ENCODE peak calls at places on chromosomes 13 and 19, in ten cellular contexts. R is K562, F is PC-3, L is upper lobe of right lung, X is IMR-90, M is psoas muscle, E is fibroblast of lung, Q is ascending aorta, S is ovary, U is tibial artery. A is an unnamed sample.
A peak's percentile ranks its signal among the peaks of the same experiment; 100 is the strongest.

GRCh38 chr13:33353210-33353609 is 67.7 kb upstream of the STARD13 start:
- DNase-seq in L (peak; percentile 84), S (no peak), R (no peak), F (no peak), E (no peak), Q (peak; percentile 78), U (peak; percentile 85), X (no peak), M (peak; percentile 29), A (peak; percentile 41)

GRCh38 chr13:101049166-101049850 is 367.0 kb downstream of the NALCN start:
- DNase-seq in L (no peak), U (no peak), F (peak; percentile 39), S (no peak), M (no peak), Q (no peak), R (no peak), X (no peak), E (peak; percentile 52), A (no peak)

GRCh38 chr19:33390120-33390907 is 16.8 kb downstream of the CEBPG start:
- DNase-seq in M (peak; percentile 75), U (peak; percentile 69), Q (no peak), L (peak; percentile 75), X (no peak), F (no peak), R (no peak), E (peak; percentile 29), S (peak; percentile 65), A (peak; percentile 67)

GRCh38 chr13:53200498-53201453 is 172.2 kb downstream of the OLFM4 start:
- DNase-seq in X (peak; percentile 1), E (peak; percentile 9), Q (no peak), M (peak; percentile 41), U (no peak), F (no peak), L (peak; percentile 69), S (peak; percentile 55), R (no peak), A (peak; percentile 52)

GRCh38 chr13:50400035-50400726 is 384.9 kb downstream of the KCNRG start:
- DNase-seq in E (peak; percentile 66), L (no peak), S (no peak), F (no peak), U (no peak), X (peak; percentile 15), R (no peak), Q (no peak), M (peak; percentile 31), A (no peak)

GRCh38 chr13:74922963-74923362 is 559.0 kb downstream of the TBC1D4 start:
- DNase-seq in X (no peak), E (no peak), Q (no peak), L (no peak), M (no peak), F (no peak), S (no peak), U (no peak), R (no peak), A (no peak)

GRCh38 chr13:48505597-48506091 is 27.2 kb downstream of the RCBTB2 start:
- DNase-seq in F (no peak), Q (peak; percentile 80), S (no peak), R (no peak), E (no peak), X (peak; percentile 71), M (no peak), L (no peak), U (peak; percentile 80), A (peak; percentile 42)

GRCh38 chr13:42112864-42113263 is 64.4 kb downstream of the DGKH start:
- DNase-seq in F (no peak), R (no peak), M (no peak), Q (no peak), E (no peak), L (no peak), S (no peak), U (no peak), X (no peak), A (no peak)

GRCh38 chr19:29111581-29111980 is 101.4 kb downstream of the UQCRFS1 start:
- DNase-seq in R (no peak), Q (no peak), M (no peak), L (no peak), E (no peak), S (no peak), X (no peak), U (peak; percentile 66), F (no peak), A (no peak)

GRCh38 chr13:58081301-58081820 is 449.8 kb downstream of the PCDH17 start:
- DNase-seq in F (no peak), S (no peak), U (no peak), L (no peak), M (no peak), Q (no peak), R (no peak), X (no peak), E (no peak), A (no peak)

GRCh38 chr13:108561152-108561551 is 68.3 kb upstream of the MYO16 start:
- DNase-seq in S (no peak), U (no peak), L (no peak), Q (no peak), E (no peak), M (no peak), X (no peak), R (no peak), F (no peak), A (no peak)

DNA sequence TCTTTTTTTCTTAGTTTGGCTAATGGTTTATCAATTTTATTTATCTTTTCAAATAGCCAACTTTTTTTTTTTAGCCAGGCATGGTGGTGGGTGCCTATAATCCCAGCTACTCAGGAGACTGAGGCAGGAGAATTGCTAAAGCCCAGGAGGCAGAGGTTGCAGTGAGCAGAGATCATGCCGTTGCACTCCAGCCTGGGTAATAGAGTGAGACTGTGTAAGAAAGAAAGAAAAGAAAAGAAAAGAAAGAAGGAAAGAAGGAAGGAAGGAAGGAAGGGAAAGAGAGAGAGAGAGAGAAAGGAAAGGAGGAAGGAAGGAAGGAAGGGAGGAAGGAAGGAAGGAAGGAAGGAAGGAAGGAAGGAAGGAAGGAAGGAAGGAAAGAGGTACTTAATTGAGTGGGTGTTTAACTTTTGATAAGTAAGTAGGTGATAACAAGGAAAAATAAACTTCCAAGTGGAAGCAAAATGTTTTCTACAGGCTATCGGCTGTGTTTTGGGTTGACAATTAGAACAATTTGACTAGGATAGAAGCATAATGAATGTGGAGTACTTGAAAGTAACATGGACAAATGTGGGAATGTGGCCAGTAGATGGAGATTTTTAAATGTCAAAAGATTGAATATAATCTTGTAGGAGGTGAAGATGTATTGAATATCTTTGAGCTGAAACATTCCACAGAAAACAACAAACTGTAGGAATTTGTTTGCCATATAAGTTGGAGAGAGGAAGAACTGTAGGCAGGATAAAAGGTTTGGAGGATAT is 62.8 kb upstream of the MYO16 start:
- DNase-seq in R (no peak), X (no peak), U (no peak), L (no peak), M (no peak), S (no peak), E (no peak), F (no peak), Q (no peak), A (no peak)
- H3K4me3 ChIP-seq in R (no peak overlapping the region), X (no peak overlapping the region), U (no peak overlapping the region), L (no peak overlapping the region), M (no peak overlapping the region), S (no peak overlapping the region), E (no peak overlapping the region), F (no peak overlapping the region), Q (no peak overlapping the region), A (no peak overlapping the region)

DNA sequence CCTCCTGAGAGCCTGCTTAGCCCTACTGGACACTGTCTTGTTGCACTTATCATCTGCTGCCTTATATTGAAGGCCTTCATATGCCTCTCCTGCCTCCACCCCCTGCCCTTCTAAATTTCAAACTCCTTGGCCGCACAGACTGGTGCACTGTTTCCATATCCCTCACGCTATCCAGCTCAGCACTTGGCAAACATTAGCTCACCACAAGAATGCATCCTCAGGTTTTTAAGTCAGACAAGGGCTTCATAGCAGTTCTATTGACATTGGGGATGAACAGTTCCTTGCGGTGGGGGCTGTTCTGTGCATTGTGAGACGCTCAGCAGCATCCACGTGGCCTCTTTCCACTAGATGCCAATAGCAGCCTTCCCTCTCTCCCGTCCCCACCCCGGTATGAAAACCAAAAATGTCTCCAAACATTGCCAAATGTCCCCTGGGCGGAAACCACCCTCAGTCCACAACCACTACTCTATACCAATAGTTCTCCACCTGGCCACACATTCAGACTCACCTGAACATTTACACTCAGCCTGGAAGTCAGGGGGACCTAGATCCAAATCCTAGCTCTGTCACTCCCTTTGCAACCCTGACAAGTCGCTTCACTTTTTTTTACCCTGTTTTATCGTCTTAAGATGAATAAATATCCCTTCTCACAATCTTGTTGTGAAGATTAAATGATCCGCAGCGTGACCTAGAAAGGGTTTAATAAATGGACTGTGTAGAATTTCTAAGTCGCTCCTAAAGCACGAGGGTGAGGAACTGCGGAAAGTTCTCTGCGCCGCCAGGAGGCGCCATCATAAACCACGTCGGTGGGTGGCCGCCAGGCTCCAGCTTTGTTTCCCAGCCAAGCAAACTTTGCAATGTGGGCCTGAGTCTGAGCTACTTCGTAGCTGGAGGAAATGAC is 3.6 kb upstream of the CEACAM3 start:
- DNase-seq in X (peak; percentile 36), F (peak; percentile 93), S (no peak), M (peak; percentile 28), E (peak; percentile 70), Q (no peak), L (peak; percentile 84), U (no peak), R (peak; percentile 53), A (no peak)
- TF ChIP-seq CTCF in X (peak; percentile 56), F (peak; percentile 88), S (no peak), M (peak; percentile 20), E (peak; percentile 50), Q (no peak), L (peak; percentile 65), U (peak; percentile 16), R (peak; percentile 90), A (peak; percentile 50)

GRCh38 chr13:43206858-43207257 is 183.5 kb downstream of the DNAJC15 start:
- DNase-seq in F (no peak), R (no peak), U (no peak), L (no peak), S (no peak), E (no peak), X (no peak), M (no peak), Q (no peak), A (no peak)

GRCh38 chr13:43204591-43204990 is 181.2 kb downstream of the DNAJC15 start:
- DNase-seq in U (no peak), R (no peak), F (peak; percentile 56), X (no peak), S (no peak), M (no peak), L (no peak), E (no peak), Q (no peak), A (no peak)

GRCh38 chr13:43200736-43201135 is 177.3 kb downstream of the DNAJC15 start:
- DNase-seq in E (peak; percentile 3), U (no peak), F (no peak), R (no peak), L (no peak), Q (no peak), M (no peak), X (no peak), S (no peak), A (no peak)

GRCh38 chr13:43205421-43205820 is 182.0 kb downstream of the DNAJC15 start:
- DNase-seq in Q (no peak), M (no peak), X (no peak), F (no peak), U (no peak), L (no peak), S (no peak), E (no peak), R (no peak), A (no peak)

GRCh38 chr13:43203781-43204180 is 180.4 kb downstream of the DNAJC15 start:
- DNase-seq in M (no peak), F (no peak), U (no peak), X (no peak), E (no peak), Q (no peak), L (no peak), R (no peak), S (no peak), A (no peak)
- H3K36me3 ChIP-seq in M (no peaks in the 10 kb centered on the region), F (no peaks in the 10 kb centered on the region), U (no peaks in the 10 kb centered on the region), X (no peaks in the 10 kb centered on the region), E (no peaks in the 10 kb centered on the region), Q (no peaks in the 10 kb centered on the region), L (no peaks in the 10 kb centered on the region), R (no peaks in the 10 kb centered on the region), S (no peaks in the 10 kb centered on the region), A (no peaks in the 10 kb centered on the region)

GRCh38 chr19:3950871-3951861 is 18.3 kb downstream of the NMRK2 start:
- DNase-seq in F (no peak), X (no peak), S (peak; percentile 36), E (no peak), R (peak; percentile 87), U (peak; percentile 89), L (no peak), M (peak; percentile 80), Q (peak; percentile 69), A (no peak)
- H3K4me3 ChIP-seq in F (no peak overlapping the region), X (no peak overlapping the region), S (no peak overlapping the region), E (no peak overlapping the region), R (peak overlapping the region; percentile 18), U (peak overlapping the region; percentile 41), L (peak overlapping the region; percentile 2), M (peak overlapping the region; percentile 84), Q (peak overlapping the region; percentile 45), A (no peak overlapping the region)